ENCODE peak calls at places on chromosomes 6 and 20, in five cellular contexts. Y is NCI-H2029 treated with DMSO at 0.1 percent for 48 hours; G is T1000; V is activated CD4-positive, alpha-beta T cell treated with anti-CD3 and anti-CD28 coated beads, Interleukin-2, amount 50 U/mL, for 24 hours; N is lung. F is an unnamed sample.
A peak's percentile ranks its signal among the peaks of the same experiment; 100 is the strongest.

GRCh38 chr6:118931436-118931835 is 3.5 kb downstream of the MCM9 start:
- DNase-seq in N (no peak), V (no peak), G (no peak), Y (no peak), F (no peak)

GRCh38 chr6:169141706-169142705 is 111.6 kb downstream of the THBS2 start:
- DNase-seq in N (peak; percentile 30), G (no peak), Y (no peak), V (no peak), F (no peak)

GRCh38 chr6:93369586-93370134 is 49.7 kb downstream of the EPHA7 start:
- DNase-seq in G (no peak), N (no peak), Y (no peak), V (no peak), F (no peak)

GRCh38 chr6:17334265-17334664 is 53.1 kb downstream of the RBM24 start:
- DNase-seq in Y (no peak), N (no peak), G (no peak), V (no peak), F (no peak)

GRCh38 chr6:107679457-107679856 is 144.7 kb downstream of the SCML4 start:
- DNase-seq in N (no peak), V (no peak), Y (no peak), G (no peak), F (no peak)

GRCh38 chr6:22026160-22026678 is 270.6 kb downstream of the PRL start:
- DNase-seq in V (no peak), N (no peak), G (no peak), Y (no peak), F (no peak)

GRCh38 chr6:3328145-3328544 is 69.4 kb downstream of the PSMG4 start:
- DNase-seq in G (peak; percentile 35), Y (no peak), N (no peak), V (no peak), F (no peak)

GRCh38 chr20:63534831-63535651 is 2.1 kb downstream of the PTK6 start:
- DNase-seq in N (no peak), V (no peak), Y (no peak), G (no peak), F (no peak)

GRCh38 chr6:14711056-14711703 is 534.7 kb upstream of the JARID2 start:
- DNase-seq in V (no peak), N (no peak), G (peak; percentile 34), Y (peak; percentile 32), F (no peak)

GRCh38 chr20:48761023-48761785 is 66.6 kb downstream of the PREX1 start:
- DNase-seq in V (no peak), N (peak; percentile 60), G (no peak), Y (no peak), F (no peak)

GRCh38 chr6:14676084-14676483 is 558.5 kb downstream of the CD83 start:
- DNase-seq in V (no peak), N (no peak), Y (no peak), G (no peak), F (no peak)

GRCh38 chr6:67663105-67663895 is 971.8 kb upstream of the ADGRB3 start:
- DNase-seq in V (no peak), N (no peak), Y (no peak), G (no peak), F (no peak)

GRCh38 chr20:910840-911770 is 5.0 kb downstream of the ANGPT4 start:
- DNase-seq in G (no peak), V (no peak), N (no peak), Y (no peak), F (no peak)

GRCh38 chr6:53718597-53719460 is 53.3 kb upstream of the KLHL31 start:
- DNase-seq in N (peak; percentile 52), G (no peak), Y (peak; percentile 76), V (no peak), F (no peak)

GRCh38 chr6:159061805-159062563 is 17.2 kb upstream of the TAGAP start:
- DNase-seq in N (no peak), G (no peak), V (no peak), Y (no peak), F (no peak)

GRCh38 chr6:143301204-143301603 is 149.3 kb downstream of the ADAT2 start:
- DNase-seq in N (no peak), Y (no peak), V (no peak), G (no peak), F (no peak)

GRCh38 chr20:48015136-48015925 is 230.1 kb upstream of the SULF2 start:
- DNase-seq in N (no peak), Y (no peak), G (no peak), V (no peak), F (no peak)

GRCh38 chr6:29746846-29747687 is 23.8 kb downstream of the HLA-F start:
- DNase-seq in N (no peak), G (no peak), V (no peak), Y (no peak), F (no peak)

GRCh38 chr6:50330347-50330746 is 280.6 kb upstream of the DEFB112 start:
- DNase-seq in Y (no peak), N (no peak), V (no peak), G (no peak), F (no peak)

GRCh38 chr20:49283703-49284625 is 6.1 kb upstream of the ZNFX1 start:
- DNase-seq in N (no peak), G (no peak), V (no peak), Y (no peak), F (no peak)